ENCODE peak calls at places on chromosomes 7 and 10, in seven cellular contexts. One of them, this sample, is unnamed.

GRCh38 chr7:42429339-42429738 is 192.3 kb upstream of the GLI3 start:
- DNase-seq in T follicular helper cell: no peak
- DNase-seq in Ammon's horn: no peak
- DNase-seq in PC-9: no peak
- DNase-seq in PC-3: no peak
- DNase-seq in WTC11: no peak
- DNase-seq in OCI-LY7: no peak
- DNase-seq in this sample: no peak

GRCh38 chr10:75035975-75036708 is 75.3 kb upstream of the SAMD8 start:
- DNase-seq in T follicular helper cell: no peak
- DNase-seq in Ammon's horn: no peak
- DNase-seq in PC-9: no peak
- DNase-seq in PC-3: peak; percentile 74
- DNase-seq in WTC11: no peak
- DNase-seq in OCI-LY7: no peak
- DNase-seq in this sample: no peak

GRCh38 chr7:159204664-159205063 is 60.0 kb upstream of the VIPR2 start:
- DNase-seq in T follicular helper cell: no peak
- DNase-seq in Ammon's horn: no peak
- DNase-seq in PC-9: no peak
- DNase-seq in PC-3: no peak
- DNase-seq in WTC11: no peak
- DNase-seq in OCI-LY7: no peak
- DNase-seq in this sample: no peak

GRCh38 chr7:129169171-129169643 is 19.2 kb upstream of the SMO start:
- DNase-seq in T follicular helper cell: no peak
- DNase-seq in Ammon's horn: no peak
- DNase-seq in PC-9: peak; percentile 21
- DNase-seq in PC-3: no peak
- DNase-seq in WTC11: peak; percentile 69
- DNase-seq in OCI-LY7: no peak
- DNase-seq in this sample: peak; percentile 15

GRCh38 chr10:126586878-126587277 is 83.6 kb downstream of the C10orf90 start:
- DNase-seq in T follicular helper cell: no peak
- DNase-seq in Ammon's horn: no peak
- DNase-seq in PC-9: no peak
- DNase-seq in PC-3: no peak
- DNase-seq in WTC11: no peak
- DNase-seq in OCI-LY7: no peak
- DNase-seq in this sample: no peak

GRCh38 chr7:82699773-82700186 is 256.2 kb upstream of the CACNA2D1 start:
- DNase-seq in T follicular helper cell: no peak
- DNase-seq in Ammon's horn: no peak
- DNase-seq in PC-9: peak; percentile 69
- DNase-seq in PC-3: peak; percentile 96
- DNase-seq in WTC11: no peak
- DNase-seq in OCI-LY7: no peak
- DNase-seq in this sample: no peak

GRCh38 chr10:35635576-35635975 is 6.5 kb downstream of the FZD8 start:
- DNase-seq in T follicular helper cell: no peak
- DNase-seq in Ammon's horn: peak; percentile 83
- DNase-seq in PC-9: peak; percentile 18
- DNase-seq in PC-3: peak; percentile 100
- DNase-seq in WTC11: peak; percentile 20
- DNase-seq in OCI-LY7: peak; percentile 81
- DNase-seq in this sample: peak; percentile 25

GRCh38 chr7:77349141-77349540 is 67.0 kb downstream of the GSAP start:
- DNase-seq in T follicular helper cell: no peak
- DNase-seq in Ammon's horn: no peak
- DNase-seq in PC-9: no peak
- DNase-seq in PC-3: no peak
- DNase-seq in WTC11: no peak
- DNase-seq in OCI-LY7: no peak
- DNase-seq in this sample: no peak

GRCh38 chr7:84801396-84801795 is 385.5 kb downstream of the SEMA3D start:
- DNase-seq in T follicular helper cell: no peak
- DNase-seq in Ammon's horn: no peak
- DNase-seq in PC-9: no peak
- DNase-seq in PC-3: no peak
- DNase-seq in WTC11: no peak
- DNase-seq in OCI-LY7: no peak
- DNase-seq in this sample: no peak

GRCh38 chr7:77940647-77941046 is 142.1 kb downstream of the PHTF2 start:
- DNase-seq in T follicular helper cell: no peak
- DNase-seq in Ammon's horn: peak; percentile 35
- DNase-seq in PC-9: peak; percentile 31
- DNase-seq in PC-3: peak; percentile 45
- DNase-seq in WTC11: no peak
- DNase-seq in OCI-LY7: peak; percentile 38
- DNase-seq in this sample: no peak

GRCh38 chr10:79063661-79064490 is 4.9 kb upstream of the ZMIZ1 start:
- DNase-seq in T follicular helper cell: no peak
- DNase-seq in Ammon's horn: no peak
- DNase-seq in PC-9: no peak
- DNase-seq in PC-3: no peak
- DNase-seq in WTC11: no peak
- DNase-seq in OCI-LY7: no peak
- DNase-seq in this sample: no peak

GRCh38 chr10:8056378-8056777 is 1.9 kb downstream of the GATA3 start:
- DNase-seq in T follicular helper cell: no peak
- DNase-seq in Ammon's horn: no peak
- DNase-seq in PC-9: no peak
- DNase-seq in PC-3: no peak
- DNase-seq in WTC11: no peak
- DNase-seq in OCI-LY7: no peak
- DNase-seq in this sample: no peak

GRCh38 chr7:105487559-105488218 is 34.4 kb downstream of the PUS7 start:
- DNase-seq in T follicular helper cell: no peak
- DNase-seq in Ammon's horn: peak; percentile 64
- DNase-seq in PC-9: peak; percentile 6
- DNase-seq in PC-3: peak; percentile 58
- DNase-seq in WTC11: no peak
- DNase-seq in OCI-LY7: peak; percentile 33
- DNase-seq in this sample: no peak

GRCh38 chr10:110698782-110699201 is 54.7 kb downstream of the RBM20 start:
- DNase-seq in T follicular helper cell: no peak
- DNase-seq in Ammon's horn: no peak
- DNase-seq in PC-9: no peak
- DNase-seq in PC-3: no peak
- DNase-seq in WTC11: no peak
- DNase-seq in OCI-LY7: no peak
- DNase-seq in this sample: no peak

GRCh38 chr7:63057265-63057664 is 941.4 kb upstream of the ZNF722 start:
- DNase-seq in T follicular helper cell: no peak
- DNase-seq in Ammon's horn: no peak
- DNase-seq in PC-9: no peak
- DNase-seq in PC-3: no peak
- DNase-seq in WTC11: no peak
- DNase-seq in OCI-LY7: no peak
- DNase-seq in this sample: no peak

GRCh38 chr10:119754085-119754484 is 28.2 kb downstream of the INPP5F start:
- DNase-seq in T follicular helper cell: no peak
- DNase-seq in Ammon's horn: no peak
- DNase-seq in PC-9: no peak
- DNase-seq in PC-3: no peak
- DNase-seq in WTC11: no peak
- DNase-seq in OCI-LY7: no peak
- DNase-seq in this sample: no peak

GRCh38 chr7:83105948-83106347 is 56.7 kb downstream of the PCLO start:
- DNase-seq in T follicular helper cell: no peak
- DNase-seq in Ammon's horn: no peak
- DNase-seq in PC-9: no peak
- DNase-seq in PC-3: no peak
- DNase-seq in WTC11: no peak
- DNase-seq in OCI-LY7: no peak
- DNase-seq in this sample: no peak

GRCh38 chr10:53664620-53665019 is 892.0 kb upstream of the MBL2 start:
- DNase-seq in T follicular helper cell: no peak
- DNase-seq in Ammon's horn: peak; percentile 4
- DNase-seq in PC-9: peak; percentile 37
- DNase-seq in PC-3: peak; percentile 97
- DNase-seq in WTC11: no peak
- DNase-seq in OCI-LY7: no peak
- DNase-seq in this sample: no peak

GRCh38 chr10:98517672-98518071 is 70.9 kb upstream of the HPS1 start:
- DNase-seq in T follicular helper cell: no peak
- DNase-seq in Ammon's horn: no peak
- DNase-seq in PC-9: no peak
- DNase-seq in PC-3: no peak
- DNase-seq in WTC11: no peak
- DNase-seq in OCI-LY7: no peak
- DNase-seq in this sample: no peak

GRCh38 chr10:110192552-110192951 is 14.9 kb upstream of the MXI1 start:
- DNase-seq in T follicular helper cell: no peak
- DNase-seq in Ammon's horn: no peak
- DNase-seq in PC-9: no peak
- DNase-seq in PC-3: no peak
- DNase-seq in WTC11: peak; percentile 48
- DNase-seq in OCI-LY7: no peak
- DNase-seq in this sample: peak; percentile 4

GRCh38 chr10:102827597-102827975 is 9.6 kb downstream of the CYP17A1 start:
- DNase-seq in T follicular helper cell: no peak
- DNase-seq in Ammon's horn: no peak
- DNase-seq in PC-9: no peak
- DNase-seq in PC-3: no peak
- DNase-seq in WTC11: no peak
- DNase-seq in OCI-LY7: no peak
- DNase-seq in this sample: no peak

GRCh38 chr7:34026481-34027225 is 121.3 kb downstream of the BMPER start:
- DNase-seq in T follicular helper cell: no peak
- DNase-seq in Ammon's horn: no peak
- DNase-seq in PC-9: no peak
- DNase-seq in PC-3: no peak
- DNase-seq in WTC11: no peak
- DNase-seq in OCI-LY7: no peak
- DNase-seq in this sample: no peak

GRCh38 chr10:131980757-131981428 is 830 bp downstream of the BNIP3 start:
- DNase-seq in T follicular helper cell: no peak
- DNase-seq in Ammon's horn: no peak
- DNase-seq in PC-9: no peak
- DNase-seq in PC-3: no peak
- DNase-seq in WTC11: peak; percentile 39
- DNase-seq in OCI-LY7: no peak
- DNase-seq in this sample: no peak

GRCh38 chr10:133419211-133419950 is 5.0 kb downstream of the SPRN start:
- DNase-seq in T follicular helper cell: no peak
- DNase-seq in Ammon's horn: no peak
- DNase-seq in PC-9: no peak
- DNase-seq in PC-3: no peak
- DNase-seq in WTC11: no peak
- DNase-seq in OCI-LY7: no peak
- DNase-seq in this sample: no peak

This sample was measured in stimulated activated CD4-positive, alpha-beta T cell treated with anti-CD3 and anti-CD28 coated beads, Interleukin-1b, Interleukin-23, amount 100 ng/mL, for 48 hours.